ENCODE peak calls at places on chromosomes 4 and X, in seven cellular contexts. F is ureter; Z is NCI-H446 treated with DMSO at 0.1 percent for 48 hours; L is CD8-positive, alpha-beta T cell; X is fibroblast of mammary gland; Y is H7; O is C1 segment of cervical spinal cord. R is an unnamed sample.

GRCh38 chrX:69556094-69557011 is 52.2 kb downstream of the NALF2 start:
- DNase-seq in L (no peak), X (peak), F (no peak), O (no peak), Y (peak), Z (no peak), R (no peak)

GRCh38 chr4:56986192-56986591 is 7.5 kb downstream of the POLR2B start:
- DNase-seq in Y (no peak), F (no peak), O (no peak), X (no peak), Z (no peak), L (no peak), R (no peak)

GRCh38 chr4:152515678-152516077 is 20.2 kb downstream of the FBXW7 start:
- DNase-seq in X (peak), F (no peak), L (no peak), Z (no peak), Y (no peak), O (no peak), R (no peak)

GRCh38 chr4:61428950-61429349 is 228.8 kb downstream of the ADGRL3 start:
- DNase-seq in Y (no peak), F (no peak), O (no peak), L (no peak), X (no peak), Z (no peak), R (no peak)

GRCh38 chr4:1072830-1073446 is 40.4 kb downstream of the RNF212 start:
- DNase-seq in O (no peak), Z (no peak), F (no peak), L (peak), Y (peak), X (peak), R (peak)

GRCh38 chr4:769511-769910 is 56.4 kb downstream of the CPLX1 start:
- DNase-seq in Z (no peak), L (no peak), O (no peak), F (no peak), X (no peak), Y (peak), R (no peak)

GRCh38 chr4:145937021-145937861 is 1.4 kb downstream of the ZNF827 start:
- DNase-seq in F (peak), L (peak), Y (peak), O (peak), X (peak), Z (peak), R (no peak)

GRCh38 chr4:185005209-185005819 is 13.0 kb upstream of the HELT start:
- DNase-seq in O (peak), Y (peak), Z (peak), F (peak), X (peak), L (peak), R (peak)

GRCh38 chr4:2432991-2433530 is 14.3 kb downstream of the CFAP99 start:
- DNase-seq in F (no peak), Z (no peak), Y (no peak), O (peak), L (no peak), X (peak), R (no peak)

GRCh38 chr4:47031011-47031678 is at the start of gene GABRB1:
- DNase-seq in X (peak), O (peak), Y (peak), Z (no peak), F (no peak), L (peak), R (peak)

GRCh38 chr4:17535906-17536305 is 20.9 kb downstream of the CLRN2 start:
- DNase-seq in O (no peak), F (no peak), X (peak), Y (no peak), Z (no peak), L (no peak), R (no peak)

GRCh38 chrX:40107291-40108083 is 9.7 kb upstream of the BCOR start:
- DNase-seq in Y (peak), L (no peak), X (no peak), O (peak), Z (peak), F (no peak), R (peak)

GRCh38 chrX:68827848-68828562 is 816 bp upstream of the EFNB1 start:
- DNase-seq in Z (peak), L (peak), Y (peak), X (peak), O (peak), F (peak), R (peak)

GRCh38 chrX:110520053-110520452 is 161.4 kb downstream of the RTL9 start:
- DNase-seq in Z (no peak), O (no peak), L (no peak), Y (no peak), X (no peak), F (no peak), R (no peak)

GRCh38 chr4:32087211-32087610 is 1367.0 kb downstream of the PCDH7 start:
- DNase-seq in L (no peak), Z (no peak), Y (no peak), F (no peak), X (no peak), O (no peak), R (no peak)

GRCh38 chrX:28586891-28587635 is at the start of gene IL1RAPL1:
- DNase-seq in X (peak), O (peak), Z (no peak), F (no peak), Y (no peak), L (no peak), R (no peak)

GRCh38 chrX:43853225-43853828 is 28.9 kb downstream of the MAOB start:
- DNase-seq in O (no peak), L (no peak), X (no peak), Y (no peak), Z (no peak), F (no peak), R (no peak)

GRCh38 chr4:37601527-37601926 is 84.6 kb downstream of the RELL1 start:
- DNase-seq in L (no peak), Y (no peak), F (no peak), X (peak), Z (no peak), O (no peak), R (no peak)

GRCh38 chr4:1171306-1172227 is 816 bp downstream of the SPON2 start:
- DNase-seq in Z (no peak), L (peak), O (peak), F (no peak), X (no peak), Y (peak), R (no peak)

GRCh38 chr4:20433101-20433705 is 181.5 kb downstream of the SLIT2 start:
- DNase-seq in L (no peak), X (no peak), Z (no peak), F (no peak), O (no peak), Y (no peak), R (no peak)

GRCh38 chr4:186149872-186150271 is 41.5 kb upstream of the CYP4V2 start:
- DNase-seq in L (no peak), F (no peak), Z (no peak), O (peak), X (peak), Y (no peak), R (no peak)

GRCh38 chrX:13201605-13202219 is 118.1 kb downstream of the ATXN3L start:
- DNase-seq in Z (no peak), O (no peak), Y (peak), F (no peak), L (no peak), X (no peak), R (no peak)

GRCh38 chrX:139750390-139750789 is 42.4 kb upstream of the MCF2 start:
- DNase-seq in Z (no peak), O (no peak), X (peak), F (no peak), Y (no peak), L (no peak), R (no peak)

GRCh38 chr4:16122784-16123183 is 39.0 kb upstream of the PROM1 start:
- DNase-seq in O (no peak), Y (no peak), Z (no peak), X (no peak), L (no peak), F (no peak), R (no peak)

GRCh38 chrX:40158036-40158706 is 60.4 kb upstream of the BCOR start:
- DNase-seq in X (no peak), L (peak), O (no peak), Y (peak), Z (no peak), F (no peak), R (no peak)

GRCh38 chr4:2868840-2869487 is 25.3 kb downstream of the ADD1 start:
- DNase-seq in Y (no peak), X (no peak), O (no peak), Z (no peak), L (no peak), F (no peak), R (no peak)

GRCh38 chr4:110792036-110792435 is 169.2 kb upstream of the PITX2 start:
- DNase-seq in X (no peak), Z (no peak), L (no peak), F (no peak), O (no peak), Y (no peak), R (no peak)

GRCh38 chr4:37450911-37451310 is 206.4 kb downstream of the NWD2 start:
- DNase-seq in X (no peak), Y (no peak), Z (no peak), O (no peak), L (no peak), F (no peak), R (no peak)

GRCh38 chr4:184506527-184507121 is 32.3 kb upstream of the IRF2 start:
- DNase-seq in L (peak), Z (no peak), O (no peak), X (no peak), Y (peak), F (no peak), R (no peak)

GRCh38 chrX:119690921-119691716 is 1.8 kb downstream of the SEPTIN6 start:
- DNase-seq in Z (no peak), F (no peak), L (peak), O (peak), Y (no peak), X (peak), R (no peak)

GRCh38 chr4:110087116-110087708 is 111.2 kb downstream of the ELOVL6 start:
- DNase-seq in L (no peak), Z (peak), O (peak), Y (no peak), X (peak), F (no peak), R (peak)

GRCh38 chr4:107870916-107871786 is 46.4 kb downstream of the SGMS2 start:
- DNase-seq in Y (no peak), X (peak), O (no peak), L (no peak), Z (no peak), F (no peak), R (no peak)

GRCh38 chrX:9429767-9430166 is 35.1 kb upstream of the TBL1X start:
- DNase-seq in F (no peak), O (peak), X (no peak), Y (no peak), Z (no peak), L (no peak), R (no peak)

GRCh38 chr4:87017580-87018061 is 82.8 kb downstream of the AFF1 start:
- DNase-seq in Y (no peak), L (no peak), F (no peak), Z (no peak), O (no peak), X (peak), R (no peak)

GRCh38 chrX:3663576-3664290 is 49.7 kb downstream of the PRKX start:
- DNase-seq in L (no peak), Z (no peak), O (no peak), X (no peak), Y (no peak), F (no peak), R (no peak)